ENCODE peak calls at places on chromosome 21, in five cellular contexts. H, V, K, E and Y are unnamed samples.

GRCh38 chr21:14881863-14882262 is 182.9 kb downstream of the NRIP1 start:
- DNase-seq in H (no peak), E (no peak), K (no peak), V (no peak), Y (no peak)

GRCh38 chr21:14657241-14658008 is 111.3 kb upstream of the SAMSN1 start:
- DNase-seq in H (no peak), K (no peak), E (no peak), V (no peak), Y (no peak)

GRCh38 chr21:37153193-37153934 is 80.3 kb downstream of the TTC3 start:
- DNase-seq in H (no peak), K (no peak), V (no peak), E (no peak), Y (no peak)

GRCh38 chr21:14956826-14957225 is 108.0 kb downstream of the NRIP1 start:
- DNase-seq in E (no peak), H (no peak), K (no peak), V (no peak), Y (no peak)

GRCh38 chr21:25171438-25171837 is 435.8 kb downstream of the MRPL39 start:
- DNase-seq in K (no peak), V (no peak), E (no peak), H (no peak), Y (no peak)

GRCh38 chr21:36966846-36967657 is 583 bp upstream of the HLCS start:
- DNase-seq in E (no peak), V (no peak), H (peak), K (no peak), Y (peak)

GRCh38 chr21:37655601-37656300 is 260.5 kb downstream of the KCNJ6 start:
- DNase-seq in E (no peak), K (no peak), H (no peak), V (no peak), Y (no peak)

GRCh38 chr21:37462087-37462861 is 95.7 kb downstream of the DYRK1A start:
- DNase-seq in H (no peak), E (no peak), K (no peak), V (no peak), Y (no peak)

GRCh38 chr21:17921579-17922530 is 102.7 kb upstream of the C21orf91 start:
- DNase-seq in V (no peak), K (peak), H (no peak), E (no peak), Y (peak)

GRCh38 chr21:33546076-33546475 is 3.2 kb downstream of the SON start:
- DNase-seq in V (no peak), H (no peak), K (no peak), E (no peak), Y (no peak)

GRCh38 chr21:43188712-43189151 is 19.9 kb downstream of the CRYAA start:
- DNase-seq in V (no peak), H (no peak), K (no peak), E (no peak), Y (peak)

GRCh38 chr21:28068455-28069358 is 924.0 kb downstream of the LTN1 start:
- DNase-seq in K (no peak), E (no peak), V (no peak), H (no peak), Y (no peak)

GRCh38 chr21:35924714-35925301 is 135.5 kb downstream of the SETD4 start:
- DNase-seq in E (no peak), V (no peak), H (no peak), K (peak), Y (no peak)

GRCh38 chr21:45071396-45072165 is 2.8 kb upstream of the ADARB1 start:
- DNase-seq in V (no peak), H (no peak), K (no peak), E (no peak), Y (no peak)

GRCh38 chr21:45070970-45071369 is 3.4 kb upstream of the ADARB1 start:
- DNase-seq in V (no peak), E (no peak), K (no peak), H (no peak), Y (peak)

GRCh38 chr21:45073301-45074047 is 906 bp upstream of the ADARB1 start:
- DNase-seq in V (no peak), E (peak), K (no peak), H (peak), Y (peak)

GRCh38 chr21:45072963-45073300 is 1.4 kb upstream of the ADARB1 start:
- DNase-seq in E (no peak), V (no peak), H (no peak), K (no peak), Y (no peak)

GRCh38 chr21:45072166-45072962 is 2.0 kb upstream of the ADARB1 start:
- DNase-seq in H (no peak), K (no peak), E (no peak), V (no peak), Y (no peak)
- TF ChIP-seq CTCF in H (no peak), K (no peak), E (no peak), V (no peak), Y (no peak)

GRCh38 chr21:41407541-41408460 is 18.2 kb upstream of the MX1 start:
- DNase-seq in V (no peak), H (no peak), K (no peak), E (no peak), Y (no peak)

GRCh38 chr21:41410361-41410760 is 15.7 kb upstream of the MX1 start:
- DNase-seq in H (no peak), V (no peak), E (no peak), K (no peak), Y (no peak)

GRCh38 chr21:41406340-41406739 is 19.7 kb upstream of the MX1 start:
- DNase-seq in E (no peak), K (no peak), V (no peak), H (no peak), Y (no peak)

GRCh38 chr21:41410767-41411448 is 15.1 kb upstream of the MX1 start:
- DNase-seq in E (no peak), K (no peak), H (no peak), V (no peak), Y (no peak)

GRCh38 chr21:41411449-41412089 is 14.5 kb upstream of the MX1 start:
- DNase-seq in E (no peak), V (no peak), H (no peak), K (peak), Y (no peak)
- TF ChIP-seq CTCF in E (no peak), V (no peak), H (peak), K (peak), Y (peak)

DNA sequence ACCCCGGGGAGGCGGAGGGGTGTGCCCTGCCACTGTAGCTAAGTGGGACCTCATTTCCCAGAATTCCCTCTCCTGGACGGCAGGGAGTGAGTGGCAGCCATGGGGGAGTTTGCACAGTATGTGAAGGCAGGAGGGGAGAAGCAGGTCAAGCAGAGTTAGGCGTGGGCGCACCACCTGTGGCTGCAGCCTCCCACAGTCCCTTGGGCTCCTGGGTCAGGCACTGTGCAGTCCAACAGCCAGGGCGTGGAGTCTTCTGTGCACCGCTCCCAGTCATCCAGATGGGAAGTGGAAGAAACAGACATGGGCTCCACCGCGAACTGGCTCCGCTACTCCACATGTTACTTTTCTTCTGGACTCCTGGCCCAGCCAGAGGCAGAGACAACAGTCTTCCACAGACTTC is 85.4 kb upstream of the TIAM1 start:
- DNase-seq in V (no peak), K (no peak), E (no peak), H (no peak), Y (no peak)
- TF ChIP-seq CTCF in V (no peak), K (no peak), E (no peak), H (no peak), Y (no peak)

DNA sequence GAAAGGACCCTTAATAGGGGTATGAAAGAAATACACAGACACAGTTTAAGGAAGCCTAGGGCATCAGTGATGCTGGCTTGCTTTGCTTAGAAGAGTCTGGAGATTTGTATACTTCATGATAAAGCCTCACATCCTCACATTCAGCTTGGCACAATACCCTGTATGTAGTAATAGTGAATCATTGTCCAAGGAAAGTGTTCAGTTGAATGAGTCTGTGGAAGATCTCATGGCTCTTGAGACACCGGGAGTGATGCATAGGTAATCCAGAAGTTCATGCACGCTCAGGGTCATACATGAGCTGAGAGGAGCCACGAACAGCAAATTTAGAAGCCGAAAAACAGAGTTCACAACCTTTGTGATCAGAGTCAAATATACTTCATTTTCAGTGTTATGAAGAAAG is 537.2 kb upstream of the TMPRSS15 start:
- DNase-seq in E (no peak), H (no peak), K (no peak), V (no peak), Y (no peak)
- TF ChIP-seq CTCF in E (no peak), H (no peak), K (no peak), V (no peak), Y (no peak)

DNA sequence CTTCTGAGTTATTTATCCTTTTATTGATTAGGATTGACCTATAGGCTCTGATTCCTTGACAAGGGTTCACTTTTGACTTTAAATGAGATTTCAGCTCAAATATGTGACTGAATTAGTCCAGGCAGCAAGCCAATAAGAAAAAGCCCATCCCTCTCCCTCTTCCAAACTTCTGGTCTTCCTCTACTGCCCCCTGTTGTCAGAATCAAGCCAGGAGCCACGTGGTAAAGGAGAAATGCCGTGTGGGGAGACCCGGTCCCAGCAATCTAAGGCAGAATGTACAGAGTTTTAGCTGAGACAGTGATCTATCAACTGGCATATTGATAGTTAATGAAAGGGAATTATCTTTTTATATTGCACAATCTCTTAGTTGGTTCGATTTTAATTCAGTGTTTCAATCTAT is 5.2 kb downstream of the ADAMTS5 start:
- DNase-seq in K (no peak), H (no peak), E (peak), V (no peak), Y (no peak)
- TF ChIP-seq CTCF in K (peak), H (peak), E (peak), V (peak), Y (peak)

GRCh38 chr21:34904526-34905298 is 144.4 kb downstream of the RUNX1 start:
- DNase-seq in H (no peak), V (no peak), K (no peak), E (no peak), Y (no peak)
- TF ChIP-seq CTCF in H (no peak), V (no peak), K (no peak), E (no peak), Y (no peak)

GRCh38 chr21:38798081-38798480 is 7.6 kb upstream of the ETS2 start:
- DNase-seq in H (no peak), V (no peak), E (no peak), K (no peak), Y (no peak)

GRCh38 chr21:38795475-38795874 is 10.3 kb upstream of the ETS2 start:
- DNase-seq in K (no peak), E (no peak), H (no peak), V (no peak), Y (no peak)

GRCh38 chr21:38797470-38797869 is 8.3 kb upstream of the ETS2 start:
- DNase-seq in K (peak), H (no peak), V (no peak), E (no peak), Y (no peak)

GRCh38 chr21:38794978-38795377 is 10.8 kb upstream of the ETS2 start:
- DNase-seq in E (no peak), V (no peak), K (no peak), H (no peak), Y (no peak)

GRCh38 chr21:38796426-38796825 is 9.3 kb upstream of the ETS2 start:
- DNase-seq in V (no peak), E (no peak), H (no peak), K (no peak), Y (no peak)
- TF ChIP-seq CTCF in V (no peak), E (no peak), H (no peak), K (no peak), Y (no peak)